ENCODE peak calls at places on chromosomes 12 and 14, in seven cellular contexts. F is body of pancreas, H is upper lobe of left lung, O is lower lobe of right lung, G is GM23248, R is PC-9, Q is tibial artery. Y is an unnamed sample.
A peak's percentile ranks its signal among the peaks of the same experiment; 100 is the strongest.

GRCh38 chr14:36657409-36658090 is 4.1 kb upstream of the PAX9 start:
- DNase-seq in F (no peak), H (no peak), O (no peak), G (peak; percentile 42), R (no peak), Q (no peak), Y (no peak)

GRCh38 chr12:89574736-89575208 is 48.9 kb upstream of the POC1B start:
- DNase-seq in F (peak; percentile 3), H (no peak), O (no peak), G (peak; percentile 84), R (no peak), Q (no peak), Y (no peak)

GRCh38 chr12:22321620-22322019 is 12.9 kb downstream of the ST8SIA1 start:
- DNase-seq in F (peak; percentile 24), H (no peak), O (peak; percentile 53), G (peak; percentile 33), R (no peak), Q (no peak), Y (no peak)

GRCh38 chr12:54128466-54128865 is 60.3 kb downstream of the SMUG1 start:
- DNase-seq in F (no peak), H (no peak), O (no peak), G (no peak), R (no peak), Q (no peak), Y (no peak)

GRCh38 chr12:125081427-125081826 is 16.2 kb downstream of the AACS start:
- DNase-seq in F (peak; percentile 55), H (no peak), O (no peak), G (no peak), R (no peak), Q (no peak), Y (no peak)

GRCh38 chr12:69059465-69060457 is 126.8 kb upstream of the CPM start:
- DNase-seq in F (no peak), H (no peak), O (no peak), G (peak; percentile 93), R (peak; percentile 88), Q (no peak), Y (no peak)

GRCh38 chr14:28762949-28763313 is 3.7 kb upstream of the FOXG1 start:
- DNase-seq in F (no peak), H (no peak), O (no peak), G (no peak), R (no peak), Q (no peak), Y (no peak)

GRCh38 chr12:90061834-90062233 is 353.2 kb upstream of the ATP2B1 start:
- DNase-seq in F (no peak), H (no peak), O (no peak), G (peak; percentile 34), R (no peak), Q (no peak), Y (no peak)

GRCh38 chr12:107145397-107145796 is 52.0 kb upstream of the CRY1 start:
- DNase-seq in F (no peak), H (no peak), O (no peak), G (peak; percentile 18), R (no peak), Q (no peak), Y (no peak)

GRCh38 chr14:58807271-58807670 is 169.5 kb downstream of the DACT1 start:
- DNase-seq in F (no peak), H (no peak), O (no peak), G (no peak), R (no peak), Q (no peak), Y (no peak)

GRCh38 chr14:29521526-29522137 is 406.0 kb downstream of the PRKD1 start:
- DNase-seq in F (no peak), H (no peak), O (no peak), G (peak; percentile 25), R (no peak), Q (no peak), Y (no peak)

GRCh38 chr12:14261096-14261495 is 104.4 kb upstream of the ATF7IP start:
- DNase-seq in F (no peak), H (no peak), O (no peak), G (no peak), R (no peak), Q (no peak), Y (no peak)

GRCh38 chr12:114407034-114407420 is 1.1 kb upstream of the TBX5 start:
- DNase-seq in F (no peak), H (no peak), O (no peak), G (peak; percentile 53), R (no peak), Q (no peak), Y (no peak)

GRCh38 chr12:114404451-114405198 is 1.3 kb downstream of the TBX5 start:
- DNase-seq in F (no peak), H (no peak), O (no peak), G (peak; percentile 62), R (no peak), Q (no peak), Y (no peak)

GRCh38 chr12:114405199-114405448 is 820 bp downstream of the TBX5 start:
- DNase-seq in F (no peak), H (no peak), O (no peak), G (peak; percentile 54), R (no peak), Q (no peak), Y (no peak)

GRCh38 chr12:114406326-114407033 is 536 bp upstream of the TBX5 start:
- DNase-seq in F (no peak), H (no peak), O (no peak), G (peak; percentile 87), R (no peak), Q (no peak), Y (no peak)

DNA sequence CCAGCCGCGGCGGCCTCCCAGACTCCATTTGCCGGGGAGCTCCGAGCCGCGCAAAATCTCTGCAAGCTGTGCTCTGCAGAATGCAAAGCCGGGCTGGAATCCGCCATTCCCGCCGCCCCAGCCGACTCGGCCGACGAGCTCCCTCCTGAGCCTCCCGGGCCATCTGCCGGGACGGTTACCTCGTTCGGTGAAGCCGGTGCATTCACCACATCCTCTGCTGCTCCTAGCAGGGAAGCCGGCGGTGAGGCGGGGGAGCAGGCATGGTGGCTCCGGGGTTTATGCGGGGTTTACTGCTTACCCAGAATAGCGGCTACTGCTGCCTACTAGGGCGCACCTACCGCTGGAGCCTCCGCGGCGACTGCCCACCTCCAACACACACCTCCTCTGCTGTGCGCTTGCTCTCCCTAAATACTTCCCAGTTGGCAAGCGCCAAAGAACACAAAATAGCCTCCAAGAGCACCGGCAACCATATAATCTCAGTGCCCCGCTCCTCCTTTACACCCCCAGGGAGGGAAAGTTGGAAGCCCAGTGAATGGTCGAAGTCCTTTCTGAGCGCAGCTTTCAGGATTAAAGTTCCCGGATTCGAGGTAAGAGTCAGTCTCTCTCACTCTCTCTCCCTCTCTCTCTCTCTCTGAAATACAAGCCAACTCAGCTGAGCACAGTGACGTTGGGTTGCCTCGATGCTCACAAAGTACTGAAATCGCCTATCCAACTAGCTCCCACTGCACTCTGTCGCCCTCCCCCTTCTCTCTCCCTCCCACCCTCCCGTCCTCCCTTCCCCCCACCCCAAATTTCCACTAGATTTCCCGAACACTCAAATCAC is at the start of gene TBX5:
- DNase-seq in F (no peak), H (no peak), O (no peak), G (peak; percentile 87), R (no peak), Q (no peak), Y (no peak)
- H3K27me3 ChIP-seq in F (peaks cover 47% of the 10 kb centered on the region), H (no peaks in the 10 kb centered on the region), O (peaks cover 100% of the 10 kb centered on the region), G (no peaks in the 10 kb centered on the region), R (peaks cover 92% of the 10 kb centered on the region), Q (no peaks in the 10 kb centered on the region), Y (peaks cover 24% of the 10 kb centered on the region)

DNA sequence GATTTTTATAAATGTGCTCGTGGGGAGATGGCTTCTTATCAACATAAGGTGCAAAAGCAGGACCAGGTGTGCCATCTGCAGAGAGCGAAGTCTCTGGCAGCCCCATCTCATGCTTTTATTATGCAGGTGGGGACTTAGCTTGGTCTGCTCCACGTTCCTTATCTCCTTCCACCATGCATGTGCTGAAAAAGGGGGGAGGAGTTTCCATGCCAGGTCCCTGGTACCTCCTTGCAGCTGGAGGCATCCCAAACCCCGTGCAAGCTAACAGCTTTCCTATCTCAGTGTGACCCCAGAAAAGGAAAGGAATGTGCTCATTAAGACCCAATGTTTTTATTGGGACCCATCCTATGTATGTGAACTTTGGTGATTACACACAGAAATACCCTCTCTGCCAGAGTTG is 608.5 kb downstream of the TMEM121 start:
- DNase-seq in F (no peak), H (no peak), O (no peak), G (no peak), R (no peak), Q (no peak), Y (no peak)
- H3K27me3 ChIP-seq in F (no peaks in the 10 kb centered on the region), H (no peaks in the 10 kb centered on the region), O (no peaks in the 10 kb centered on the region), G (no peaks in the 10 kb centered on the region), R (no peaks in the 10 kb centered on the region), Q (no peaks in the 10 kb centered on the region), Y (no peaks in the 10 kb centered on the region)

GRCh38 chr12:65822732-65823480 is 1.4 kb upstream of the HMGA2 start:
- DNase-seq in F (peak; percentile 2), H (no peak), O (no peak), G (peak; percentile 42), R (peak; percentile 47), Q (no peak), Y (peak; percentile 60)

GRCh38 chr12:65823481-65824313 is 586 bp upstream of the HMGA2 start:
- DNase-seq in F (peak; percentile 32), H (no peak), O (peak; percentile 46), G (peak; percentile 89), R (peak; percentile 54), Q (peak; percentile 65), Y (no peak)

GRCh38 chr12:65825323-65825572 is 965 bp downstream of the HMGA2 start:
- DNase-seq in F (no peak), H (no peak), O (no peak), G (no peak), R (no peak), Q (no peak), Y (no peak)

GRCh38 chr12:65825573-65826512 is 1.6 kb downstream of the HMGA2 start:
- DNase-seq in F (peak; percentile 11), H (no peak), O (peak; percentile 48), G (peak; percentile 74), R (no peak), Q (no peak), Y (peak; percentile 62)

DNA sequence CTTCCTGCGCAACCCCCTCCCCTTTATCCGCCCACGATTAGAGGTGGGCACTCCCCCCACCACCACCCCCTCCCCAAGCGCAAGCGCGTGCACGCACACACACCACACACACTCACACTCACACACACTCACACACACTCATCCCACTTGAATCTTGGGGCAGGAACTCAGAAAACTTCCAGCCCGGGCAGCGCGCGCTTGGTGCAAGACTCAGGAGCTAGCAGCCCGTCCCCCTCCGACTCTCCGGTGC is at the start of gene HMGA2:
- DNase-seq in F (peak; percentile 27), H (peak; percentile 22), O (peak; percentile 51), G (peak; percentile 90), R (no peak), Q (no peak), Y (peak; percentile 63)
- H3K27me3 ChIP-seq in F (peaks cover 31% of the 10 kb centered on the region), H (no peaks in the 10 kb centered on the region), O (peaks cover 81% of the 10 kb centered on the region), G (no peaks in the 10 kb centered on the region), R (no peaks in the 10 kb centered on the region), Q (no peaks in the 10 kb centered on the region), Y (no peaks in the 10 kb centered on the region)

DNA sequence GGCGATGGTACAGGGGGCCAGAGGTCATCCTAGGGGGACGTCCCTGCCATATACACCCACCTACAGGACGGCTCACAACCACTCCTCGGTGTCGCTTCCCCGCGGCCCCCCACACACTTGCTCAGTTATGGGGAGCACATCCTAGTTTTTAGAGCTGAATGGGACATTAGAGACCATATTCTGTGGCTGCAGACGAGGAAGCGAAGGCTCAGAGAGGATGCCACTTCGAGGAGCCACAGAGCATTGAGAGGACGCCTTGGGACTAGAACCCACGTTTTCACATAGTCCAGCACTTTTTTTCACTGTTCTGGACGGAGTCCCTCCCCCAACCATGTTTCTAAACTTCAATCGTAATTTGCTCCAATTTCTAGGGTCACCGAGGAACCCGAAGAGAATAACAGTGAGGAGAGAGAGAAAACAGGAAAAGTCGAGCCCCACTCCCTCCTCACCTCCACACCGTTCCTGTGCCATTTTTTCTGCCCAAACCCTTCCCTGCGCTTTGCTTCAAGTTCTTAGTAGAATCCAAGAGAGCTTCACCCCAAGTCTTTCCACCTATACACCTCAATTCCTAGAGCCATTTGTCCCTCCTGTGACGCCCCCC is 636 bp upstream of the ASCL1 start:
- DNase-seq in F (no peak), H (no peak), O (no peak), G (no peak), R (no peak), Q (no peak), Y (no peak)
- H3K27me3 ChIP-seq in F (peaks cover 20% of the 10 kb centered on the region), H (no peaks in the 10 kb centered on the region), O (peaks cover 86% of the 10 kb centered on the region), G (peaks cover 77% of the 10 kb centered on the region), R (peaks cover 30% of the 10 kb centered on the region), Q (no peaks in the 10 kb centered on the region), Y (no peaks in the 10 kb centered on the region)

Y was measured in ascending aorta.